ENCODE peak calls at places on chromosomes 3 and 15, in seven cellular contexts. G is progenitor cell of endocrine pancreas, S is hypothalamus, Z is GM13977, E is AG09309, P is AG20443, B is coronary artery. L is an unnamed sample.

GRCh38 chr3:79329154-79329553 is 438.6 kb downstream of the ROBO1 start:
- DNase-seq in G (no peak), S (no peak), Z (no peak), E (no peak), P (peak; percentile 10), B (no peak), L (no peak)

GRCh38 chr3:20511863-20512262 is 325.9 kb upstream of the SGO1 start:
- DNase-seq in G (no peak), S (no peak), Z (peak; percentile 20), E (peak; percentile 49), P (peak; percentile 66), B (no peak), L (no peak)

GRCh38 chr3:142165194-142165593 is 15.8 kb upstream of the TFDP2 start:
- DNase-seq in G (no peak), S (no peak), Z (no peak), E (no peak), P (no peak), B (no peak), L (no peak)

GRCh38 chr3:145981057-145981456 is 179.9 kb downstream of the PLOD2 start:
- DNase-seq in G (no peak), S (no peak), Z (no peak), E (no peak), P (peak; percentile 6), B (no peak), L (no peak)

GRCh38 chr3:127377801-127378442 is 90.1 kb upstream of the PRR20G start:
- DNase-seq in G (no peak), S (no peak), Z (no peak), E (no peak), P (no peak), B (peak; percentile 66), L (no peak)

GRCh38 chr3:142808103-142808917 is 80.6 kb downstream of the PCOLCE2 start:
- DNase-seq in G (no peak), S (no peak), Z (no peak), E (peak; percentile 49), P (peak; percentile 33), B (no peak), L (no peak)

GRCh38 chr3:143535994-143536784 is 312.1 kb downstream of the SLC9A9 start:
- DNase-seq in G (no peak), S (no peak), Z (peak; percentile 67), E (no peak), P (no peak), B (no peak), L (no peak)

GRCh38 chr3:37543692-37544091 is 318.0 kb upstream of the CTDSPL start:
- DNase-seq in G (no peak), S (no peak), Z (no peak), E (no peak), P (no peak), B (no peak), L (no peak)

GRCh38 chr15:58463815-58464697 is 32.3 kb downstream of the LIPC start:
- DNase-seq in G (no peak), S (no peak), Z (no peak), E (no peak), P (no peak), B (no peak), L (no peak)

GRCh38 chr15:101372960-101373525 is 78.0 kb upstream of the SNRPA1 start:
- DNase-seq in G (no peak), S (no peak), Z (no peak), E (no peak), P (no peak), B (no peak), L (no peak)

GRCh38 chr15:97410907-97411575 is 549.5 kb upstream of the ARRDC4 start:
- DNase-seq in G (no peak), S (no peak), Z (no peak), E (no peak), P (no peak), B (no peak), L (no peak)

GRCh38 chr15:29669823-29670222 is 152.4 kb downstream of the TJP1 start:
- DNase-seq in G (no peak), S (no peak), Z (no peak), E (no peak), P (no peak), B (no peak), L (no peak)

GRCh38 chr15:85527907-85528306 is 147.5 kb downstream of the AKAP13 start:
- DNase-seq in G (no peak), S (no peak), Z (no peak), E (peak; percentile 63), P (peak; percentile 79), B (no peak), L (no peak)

GRCh38 chr3:120797857-120798256 is 55.3 kb downstream of the GTF2E1 start:
- DNase-seq in G (no peak), S (no peak), Z (no peak), E (no peak), P (no peak), B (no peak), L (no peak)

GRCh38 chr3:118772036-118773030 is 262.3 kb downstream of the IGSF11 start:
- DNase-seq in G (no peak), S (no peak), Z (peak; percentile 27), E (no peak), P (no peak), B (no peak), L (no peak)

GRCh38 chr15:73324496-73325170 is 44.1 kb downstream of the HCN4 start:
- DNase-seq in G (no peak), S (no peak), Z (no peak), E (no peak), P (no peak), B (no peak), L (no peak)

GRCh38 chr3:51721062-51721745 is 14.3 kb downstream of the GRM2 start:
- DNase-seq in G (no peak), S (no peak), Z (no peak), E (no peak), P (no peak), B (no peak), L (no peak)

GRCh38 chr3:156304406-156304805 is 184.0 kb downstream of the KCNAB1 start:
- DNase-seq in G (no peak), S (no peak), Z (no peak), E (peak; percentile 10), P (peak; percentile 39), B (no peak), L (no peak)

GRCh38 chr15:93063292-93063671 is 25.7 kb downstream of the RGMA start:
- DNase-seq in G (no peak), S (no peak), Z (no peak), E (no peak), P (no peak), B (no peak), L (no peak)

GRCh38 chr3:5002174-5002870 is 23.1 kb downstream of the BHLHE40 start:
- DNase-seq in G (no peak), S (no peak), Z (no peak), E (no peak), P (no peak), B (no peak), L (no peak)

GRCh38 chr3:62567097-62568021 is 194.0 kb upstream of the FEZF2 start:
- DNase-seq in G (no peak), S (no peak), Z (no peak), E (peak; percentile 59), P (peak; percentile 92), B (no peak), L (no peak)

GRCh38 chr3:38647217-38647970 is 2.1 kb downstream of the SCN5A start:
- DNase-seq in G (no peak), S (no peak), Z (no peak), E (no peak), P (no peak), B (peak; percentile 22), L (no peak)

GRCh38 chr3:148873928-148874326 is 8.8 kb downstream of the CPA3 start:
- DNase-seq in G (no peak), S (no peak), Z (no peak), E (no peak), P (no peak), B (no peak), L (no peak)

GRCh38 chr3:123595396-123595795 is 10.5 kb upstream of the HACD2 start:
- DNase-seq in G (no peak), S (no peak), Z (no peak), E (no peak), P (no peak), B (no peak), L (no peak)

GRCh38 chr3:177820683-177821316 is 623.5 kb upstream of the TBL1XR1 start:
- DNase-seq in G (no peak), S (no peak), Z (no peak), E (no peak), P (no peak), B (no peak), L (no peak)

GRCh38 chr15:65920825-65921309 is 51.6 kb downstream of the RAB11A start:
- DNase-seq in G (no peak), S (no peak), Z (peak; percentile 83), E (no peak), P (peak; percentile 45), B (no peak), L (no peak)

GRCh38 chr15:98713585-98714001 is 65.3 kb downstream of the IGF1R start:
- DNase-seq in G (no peak), S (no peak), Z (peak; percentile 29), E (no peak), P (peak; percentile 79), B (no peak), L (peak; percentile 53)

GRCh38 chr3:141112686-141113255 is 61.6 kb downstream of the SPSB4 start:
- DNase-seq in G (no peak), S (no peak), Z (no peak), E (no peak), P (no peak), B (no peak), L (no peak)

GRCh38 chr3:127887321-127887720 is 27.7 kb upstream of the KBTBD12 start:
- DNase-seq in G (no peak), S (no peak), Z (no peak), E (no peak), P (no peak), B (no peak), L (no peak)

GRCh38 chr3:52742418-52743041 is 28.2 kb downstream of the NEK4 start:
- DNase-seq in G (no peak), S (no peak), Z (peak; percentile 55), E (no peak), P (peak; percentile 62), B (no peak), L (no peak)

GRCh38 chr3:13637311-13637891 is 88.5 kb downstream of the FBLN2 start:
- DNase-seq in G (no peak), S (no peak), Z (no peak), E (no peak), P (no peak), B (no peak), L (no peak)

GRCh38 chr15:52759969-52760368 is 30.2 kb downstream of the ONECUT1 start:
- DNase-seq in G (no peak), S (no peak), Z (no peak), E (no peak), P (no peak), B (no peak), L (no peak)

GRCh38 chr15:68028137-68028771 is 25.9 kb upstream of the PIAS1 start:
- DNase-seq in G (no peak), S (no peak), Z (no peak), E (no peak), P (no peak), B (no peak), L (no peak)

GRCh38 chr3:15108082-15108545 is 9.2 kb upstream of the RBSN start:
- DNase-seq in G (peak; percentile 64), S (peak; percentile 61), Z (peak; percentile 88), E (peak; percentile 37), P (peak; percentile 93), B (no peak), L (peak; percentile 70)

GRCh38 chr3:115986555-115987207 is 363.4 kb downstream of the GAP43 start:
- DNase-seq in G (no peak), S (no peak), Z (no peak), E (no peak), P (no peak), B (no peak), L (no peak)

GRCh38 chr3:85560088-85560790 is 601.5 kb downstream of the CADM2 start:
- DNase-seq in G (no peak), S (no peak), Z (no peak), E (no peak), P (no peak), B (no peak), L (peak; percentile 53)

GRCh38 chr3:148863297-148863696 is 1.8 kb upstream of the CPA3 start:
- DNase-seq in G (no peak), S (no peak), Z (no peak), E (no peak), P (no peak), B (no peak), L (no peak)

L was measured in stomach.